ENCODE peak calls at places on chromosomes 1 and 21, in six cellular contexts. M is type B pancreatic cell, O is WTC11, W is smooth muscle cell of the brain vasculature, C is iris pigment epithelial cell, N is HS-27A. K is an unnamed sample.

GRCh38 chr1:214939180-214939579 is 143.4 kb upstream of the KCNK2 start:
- DNase-seq in M (no peak), O (no peak), W (no peak), C (no peak), N (no peak), K (no peak)

GRCh38 chr1:155117610-155118009 is 10.1 kb upstream of the EFNA1 start:
- DNase-seq in M (no peak), O (no peak), W (no peak), C (no peak), N (no peak), K (no peak)

GRCh38 chr1:207853372-207853757 is 57.6 kb downstream of the CD34 start:
- DNase-seq in M (no peak), O (no peak), W (no peak), C (no peak), N (no peak), K (no peak)

GRCh38 chr1:32303358-32303757 is 11.5 kb downstream of the HDAC1 start:
- DNase-seq in M (no peak), O (no peak), W (no peak), C (no peak), N (no peak), K (no peak)

GRCh38 chr1:111990878-111991760 is 1.7 kb upstream of the KCND3 start:
- DNase-seq in M (no peak), O (peak; percentile 67), W (no peak), C (peak; percentile 14), N (peak; percentile 8), K (peak; percentile 1)

GRCh38 chr21:34112316-34113033 is 39.1 kb downstream of the MRPS6 start:
- DNase-seq in M (no peak), O (no peak), W (no peak), C (peak; percentile 39), N (no peak), K (no peak)

GRCh38 chr1:45957684-45958083 is 154.3 kb downstream of the MAST2 start:
- DNase-seq in M (no peak), O (no peak), W (no peak), C (peak; percentile 45), N (no peak), K (no peak)

GRCh38 chr1:31943546-31944184 is 5.5 kb upstream of the PTP4A2 start:
- DNase-seq in M (no peak), O (no peak), W (no peak), C (peak; percentile 45), N (no peak), K (peak; percentile 75)

GRCh38 chr1:25814688-25815087 is 5.1 kb upstream of the MTFR1L start:
- DNase-seq in M (no peak), O (no peak), W (no peak), C (no peak), N (no peak), K (no peak)

GRCh38 chr21:14991957-14992356 is 72.8 kb downstream of the NRIP1 start:
- DNase-seq in M (no peak), O (no peak), W (no peak), C (peak; percentile 71), N (no peak), K (no peak)

GRCh38 chr1:93845554-93846150 is 33.4 kb downstream of the DNTTIP2 start:
- DNase-seq in M (no peak), O (peak; percentile 14), W (no peak), C (peak; percentile 95), N (peak; percentile 80), K (peak; percentile 32)

GRCh38 chr1:84156210-84156621 is 12.1 kb downstream of the PRKACB start:
- DNase-seq in M (no peak), O (no peak), W (no peak), C (peak; percentile 86), N (peak; percentile 46), K (no peak)

GRCh38 chr1:205530116-205530515 is 25.6 kb downstream of the CDK18 start:
- DNase-seq in M (no peak), O (no peak), W (no peak), C (no peak), N (no peak), K (no peak)

GRCh38 chr1:195831789-195832188 is 776.5 kb downstream of the KCNT2 start:
- DNase-seq in M (no peak), O (no peak), W (no peak), C (no peak), N (no peak), K (no peak)

GRCh38 chr1:222195857-222196256 is 352.0 kb downstream of the HHIPL2 start:
- DNase-seq in M (no peak), O (no peak), W (no peak), C (no peak), N (no peak), K (no peak)

GRCh38 chr1:94486990-94487389 is 54.6 kb downstream of the F3 start:
- DNase-seq in M (no peak), O (no peak), W (no peak), C (no peak), N (no peak), K (no peak)

GRCh38 chr1:26862781-26863676 is at the start of gene SFN:
- DNase-seq in M (peak; percentile 74), O (peak; percentile 89), W (no peak), C (no peak), N (no peak), K (no peak)

GRCh38 chr1:222622765-222623164 is 4.9 kb downstream of the MIA3 start:
- DNase-seq in M (no peak), O (no peak), W (no peak), C (no peak), N (no peak), K (no peak)

GRCh38 chr1:8095584-8095983 is 69.5 kb upstream of the ERRFI1 start:
- DNase-seq in M (no peak), O (no peak), W (no peak), C (peak; percentile 33), N (no peak), K (no peak)

GRCh38 chr1:109783436-109783835 is 19.7 kb upstream of the EPS8L3 start:
- DNase-seq in M (no peak), O (no peak), W (no peak), C (peak; percentile 73), N (peak; percentile 72), K (no peak)

GRCh38 chr1:92822907-92823306 is 8.9 kb upstream of the RPL5 start:
- DNase-seq in M (no peak), O (no peak), W (no peak), C (peak; percentile 91), N (peak; percentile 66), K (no peak)

GRCh38 chr1:10824821-10825540 is 28.5 kb upstream of the CASZ1 start:
- DNase-seq in M (no peak), O (no peak), W (no peak), C (peak; percentile 50), N (no peak), K (no peak)

GRCh38 chr1:56854521-56855099 is at the start of gene C8A:
- DNase-seq in M (no peak), O (no peak), W (no peak), C (no peak), N (no peak), K (no peak)

GRCh38 chr1:217134857-217135568 is 411.8 kb upstream of the ESRRG start:
- DNase-seq in M (no peak), O (peak; percentile 63), W (no peak), C (peak; percentile 2), N (no peak), K (no peak)

GRCh38 chr1:83928396-83928795 is 70.5 kb downstream of the TTLL7 start:
- DNase-seq in M (no peak), O (no peak), W (no peak), C (no peak), N (no peak), K (no peak)

GRCh38 chr1:7932524-7933149 is 8.0 kb downstream of the TNFRSF9 start:
- DNase-seq in M (no peak), O (no peak), W (no peak), C (no peak), N (no peak), K (no peak)

GRCh38 chr21:45236481-45236880 is 51.2 kb downstream of the POFUT2 start:
- DNase-seq in M (no peak), O (no peak), W (no peak), C (no peak), N (no peak), K (no peak)

GRCh38 chr1:211581521-211581920 is 2.6 kb upstream of the SLC30A1 start:
- DNase-seq in M (no peak), O (no peak), W (no peak), C (peak; percentile 74), N (no peak), K (no peak)

GRCh38 chr1:24639094-24639493 is 4.0 kb upstream of the SRRM1 start:
- DNase-seq in M (no peak), O (no peak), W (no peak), C (no peak), N (no peak), K (no peak)

GRCh38 chr1:76998582-76999189 is 131.4 kb downstream of the ST6GALNAC5 start:
- DNase-seq in M (no peak), O (no peak), W (no peak), C (peak; percentile 92), N (peak; percentile 82), K (peak; percentile 5)

GRCh38 chr1:44947060-44947773 is 39.2 kb downstream of the EIF2B3 start:
- DNase-seq in M (no peak), O (no peak), W (peak; percentile 23), C (peak; percentile 73), N (no peak), K (no peak)

GRCh38 chr1:153616144-153616884 is at the start of gene S100A14:
- DNase-seq in M (no peak), O (no peak), W (no peak), C (no peak), N (no peak), K (no peak)

GRCh38 chr1:248686815-248687214 is 15.8 kb downstream of the OR14I1 start:
- DNase-seq in M (no peak), O (no peak), W (no peak), C (no peak), N (no peak), K (no peak)

GRCh38 chr1:54284781-54285563 is 85.0 kb downstream of the MRPL37 start:
- DNase-seq in M (no peak), O (no peak), W (no peak), C (no peak), N (no peak), K (no peak)

GRCh38 chr1:81813691-81814090 is 13.0 kb downstream of the ADGRL2 start:
- DNase-seq in M (no peak), O (no peak), W (no peak), C (no peak), N (no peak), K (no peak)

GRCh38 chr21:44418876-44419230 is 36.5 kb upstream of the LRRC3 start:
- DNase-seq in M (no peak), O (no peak), W (no peak), C (no peak), N (no peak), K (no peak)

GRCh38 chr21:17370263-17370662 is 142.6 kb upstream of the CXADR start:
- DNase-seq in M (no peak), O (no peak), W (no peak), C (no peak), N (no peak), K (no peak)

GRCh38 chr1:74145086-74145485 is 52.9 kb downstream of the LRRIQ3 start:
- DNase-seq in M (no peak), O (no peak), W (no peak), C (no peak), N (no peak), K (no peak)

K was measured in SK-N-MC.